ENCODE peak calls at places on chromosomes 3 and 15, in nine cellular contexts. One of them, this sample, is unnamed.

GRCh38 chr15:63010386-63010785 is 32.2 kb upstream of the TPM1 start:
- DNase-seq in LoVo: no peak
- DNase-seq in head of caudate nucleus: no peak
- DNase-seq in H4: no peak
- DNase-seq in amniotic epithelial cell: no peak
- DNase-seq in stimulated activated CD8-positive, alpha-beta memory T cell treated with anti-CD3 and anti-CD28 coated beads, Interleukin-15, amount 100 ng/mL, for 24 hours: no peak
- DNase-seq in activated CD8-positive, alpha-beta T cell treated with anti-CD3 and anti-CD28 coated beads for 36 hours: no peak
- DNase-seq in glutamatergic neuron: no peak
- DNase-seq in AG09309: no peak
- DNase-seq in this sample: no peak

GRCh38 chr15:35427091-35427490 is 118.9 kb downstream of the DPH6 start:
- DNase-seq in stimulated activated CD8-positive, alpha-beta memory T cell treated with anti-CD3 and anti-CD28 coated beads, Interleukin-15, amount 100 ng/mL, for 24 hours: no peak
- DNase-seq in amniotic epithelial cell: peak
- DNase-seq in H4: no peak
- DNase-seq in activated CD8-positive, alpha-beta T cell treated with anti-CD3 and anti-CD28 coated beads for 36 hours: no peak
- DNase-seq in head of caudate nucleus: no peak
- DNase-seq in LoVo: peak
- DNase-seq in glutamatergic neuron: no peak
- DNase-seq in AG09309: peak
- DNase-seq in this sample: no peak

GRCh38 chr3:79286882-79287281 is 480.9 kb downstream of the ROBO1 start:
- DNase-seq in amniotic epithelial cell: no peak
- DNase-seq in head of caudate nucleus: no peak
- DNase-seq in glutamatergic neuron: no peak
- DNase-seq in stimulated activated CD8-positive, alpha-beta memory T cell treated with anti-CD3 and anti-CD28 coated beads, Interleukin-15, amount 100 ng/mL, for 24 hours: no peak
- DNase-seq in LoVo: no peak
- DNase-seq in activated CD8-positive, alpha-beta T cell treated with anti-CD3 and anti-CD28 coated beads for 36 hours: no peak
- DNase-seq in AG09309: no peak
- DNase-seq in H4: no peak
- DNase-seq in this sample: no peak

GRCh38 chr3:171038342-171038741 is 11.8 kb upstream of the SLC2A2 start:
- DNase-seq in amniotic epithelial cell: no peak
- DNase-seq in activated CD8-positive, alpha-beta T cell treated with anti-CD3 and anti-CD28 coated beads for 36 hours: no peak
- DNase-seq in glutamatergic neuron: no peak
- DNase-seq in stimulated activated CD8-positive, alpha-beta memory T cell treated with anti-CD3 and anti-CD28 coated beads, Interleukin-15, amount 100 ng/mL, for 24 hours: no peak
- DNase-seq in head of caudate nucleus: no peak
- DNase-seq in AG09309: no peak
- DNase-seq in H4: no peak
- DNase-seq in LoVo: no peak
- DNase-seq in this sample: no peak

GRCh38 chr3:141063831-141064230 is 12.7 kb downstream of the SPSB4 start:
- DNase-seq in head of caudate nucleus: no peak
- DNase-seq in LoVo: no peak
- DNase-seq in activated CD8-positive, alpha-beta T cell treated with anti-CD3 and anti-CD28 coated beads for 36 hours: no peak
- DNase-seq in stimulated activated CD8-positive, alpha-beta memory T cell treated with anti-CD3 and anti-CD28 coated beads, Interleukin-15, amount 100 ng/mL, for 24 hours: no peak
- DNase-seq in H4: no peak
- DNase-seq in amniotic epithelial cell: no peak
- DNase-seq in glutamatergic neuron: no peak
- DNase-seq in AG09309: no peak
- DNase-seq in this sample: no peak

GRCh38 chr3:42308651-42309050 is 42.7 kb upstream of the CCK start:
- DNase-seq in LoVo: no peak
- DNase-seq in activated CD8-positive, alpha-beta T cell treated with anti-CD3 and anti-CD28 coated beads for 36 hours: no peak
- DNase-seq in amniotic epithelial cell: no peak
- DNase-seq in AG09309: no peak
- DNase-seq in stimulated activated CD8-positive, alpha-beta memory T cell treated with anti-CD3 and anti-CD28 coated beads, Interleukin-15, amount 100 ng/mL, for 24 hours: no peak
- DNase-seq in head of caudate nucleus: no peak
- DNase-seq in H4: no peak
- DNase-seq in glutamatergic neuron: no peak
- DNase-seq in this sample: no peak

GRCh38 chr15:38430106-38430760 is 23.7 kb upstream of the FAM98B start:
- DNase-seq in glutamatergic neuron: no peak
- DNase-seq in H4: no peak
- DNase-seq in LoVo: no peak
- DNase-seq in stimulated activated CD8-positive, alpha-beta memory T cell treated with anti-CD3 and anti-CD28 coated beads, Interleukin-15, amount 100 ng/mL, for 24 hours: no peak
- DNase-seq in head of caudate nucleus: no peak
- DNase-seq in activated CD8-positive, alpha-beta T cell treated with anti-CD3 and anti-CD28 coated beads for 36 hours: no peak
- DNase-seq in AG09309: no peak
- DNase-seq in amniotic epithelial cell: no peak
- DNase-seq in this sample: no peak

GRCh38 chr15:66942649-66943390 is 122.6 kb upstream of the SMAD3 start:
- DNase-seq in glutamatergic neuron: no peak
- DNase-seq in activated CD8-positive, alpha-beta T cell treated with anti-CD3 and anti-CD28 coated beads for 36 hours: no peak
- DNase-seq in H4: no peak
- DNase-seq in LoVo: no peak
- DNase-seq in amniotic epithelial cell: no peak
- DNase-seq in AG09309: no peak
- DNase-seq in stimulated activated CD8-positive, alpha-beta memory T cell treated with anti-CD3 and anti-CD28 coated beads, Interleukin-15, amount 100 ng/mL, for 24 hours: no peak
- DNase-seq in head of caudate nucleus: no peak
- DNase-seq in this sample: no peak